ENCODE peak calls at places on chromosomes 1 and 21, in eight cellular contexts. One of them, this sample, is unnamed.
A peak's percentile ranks its signal among the peaks of the same experiment; 100 is the strongest.

GRCh38 chr21:34195365-34195764 is 122.0 kb downstream of the MRPS6 start:
- DNase-seq in GM23248: no peak
- DNase-seq in cardiac muscle cell: no peak
- DNase-seq in mesenchymal stem cell: no peak
- DNase-seq in endodermal cell: peak; percentile 70
- DNase-seq in fibroblast of lung: no peak
- DNase-seq in CD4-positive, CD25-positive, alpha-beta regulatory T cell: no peak
- DNase-seq in psoas muscle: no peak
- DNase-seq in this sample: no peak

GRCh38 chr1:243483084-243483845 is 227.4 kb downstream of the SDCCAG8 start:
- DNase-seq in GM23248: no peak
- DNase-seq in cardiac muscle cell: no peak
- DNase-seq in mesenchymal stem cell: no peak
- DNase-seq in endodermal cell: peak; percentile 85
- DNase-seq in fibroblast of lung: no peak
- DNase-seq in CD4-positive, CD25-positive, alpha-beta regulatory T cell: no peak
- DNase-seq in psoas muscle: no peak
- DNase-seq in this sample: no peak

GRCh38 chr1:223820515-223820858 is 25.3 kb downstream of the TP53BP2 start:
- DNase-seq in GM23248: peak; percentile 34
- DNase-seq in cardiac muscle cell: no peak
- DNase-seq in mesenchymal stem cell: no peak
- DNase-seq in endodermal cell: peak; percentile 55
- DNase-seq in fibroblast of lung: no peak
- DNase-seq in CD4-positive, CD25-positive, alpha-beta regulatory T cell: no peak
- DNase-seq in psoas muscle: no peak
- DNase-seq in this sample: no peak

GRCh38 chr1:184860985-184861754 is 106.5 kb upstream of the EDEM3 start:
- DNase-seq in GM23248: no peak
- DNase-seq in cardiac muscle cell: no peak
- DNase-seq in mesenchymal stem cell: no peak
- DNase-seq in endodermal cell: no peak
- DNase-seq in fibroblast of lung: no peak
- DNase-seq in CD4-positive, CD25-positive, alpha-beta regulatory T cell: no peak
- DNase-seq in psoas muscle: peak; percentile 85
- DNase-seq in this sample: no peak

GRCh38 chr1:107972781-107973180 is 7.8 kb upstream of the VAV3 start:
- DNase-seq in GM23248: no peak
- DNase-seq in cardiac muscle cell: no peak
- DNase-seq in mesenchymal stem cell: no peak
- DNase-seq in endodermal cell: no peak
- DNase-seq in fibroblast of lung: no peak
- DNase-seq in CD4-positive, CD25-positive, alpha-beta regulatory T cell: no peak
- DNase-seq in psoas muscle: no peak
- DNase-seq in this sample: no peak

GRCh38 chr1:17030186-17030585 is 18.5 kb upstream of the ATP13A2 start:
- DNase-seq in GM23248: no peak
- DNase-seq in cardiac muscle cell: no peak
- DNase-seq in mesenchymal stem cell: no peak
- DNase-seq in endodermal cell: peak; percentile 40
- DNase-seq in fibroblast of lung: no peak
- DNase-seq in CD4-positive, CD25-positive, alpha-beta regulatory T cell: no peak
- DNase-seq in psoas muscle: no peak
- DNase-seq in this sample: no peak

GRCh38 chr1:177170756-177171535 is at the start of gene BRINP2:
- DNase-seq in GM23248: peak; percentile 58
- DNase-seq in cardiac muscle cell: peak; percentile 30
- DNase-seq in mesenchymal stem cell: peak; percentile 57
- DNase-seq in endodermal cell: peak; percentile 97
- DNase-seq in fibroblast of lung: peak; percentile 37
- DNase-seq in CD4-positive, CD25-positive, alpha-beta regulatory T cell: no peak
- DNase-seq in psoas muscle: peak; percentile 73
- DNase-seq in this sample: peak; percentile 47

GRCh38 chr1:108747128-108747827 is 804 bp downstream of the STXBP3 start:
- DNase-seq in GM23248: peak; percentile 95
- DNase-seq in cardiac muscle cell: peak; percentile 88
- DNase-seq in mesenchymal stem cell: peak; percentile 94
- DNase-seq in endodermal cell: peak; percentile 88
- DNase-seq in fibroblast of lung: peak; percentile 89
- DNase-seq in CD4-positive, CD25-positive, alpha-beta regulatory T cell: peak; percentile 35
- DNase-seq in psoas muscle: peak; percentile 87
- DNase-seq in this sample: peak; percentile 71

GRCh38 chr1:81920245-81920740 is 119.6 kb downstream of the ADGRL2 start:
- DNase-seq in GM23248: peak; percentile 62
- DNase-seq in cardiac muscle cell: peak; percentile 77
- DNase-seq in mesenchymal stem cell: peak; percentile 86
- DNase-seq in endodermal cell: peak; percentile 85
- DNase-seq in fibroblast of lung: peak; percentile 74
- DNase-seq in CD4-positive, CD25-positive, alpha-beta regulatory T cell: no peak
- DNase-seq in psoas muscle: peak; percentile 56
- DNase-seq in this sample: peak; percentile 16

GRCh38 chr1:17617787-17618557 is 78.5 kb downstream of the ARHGEF10L start:
- DNase-seq in GM23248: peak; percentile 76
- DNase-seq in cardiac muscle cell: no peak
- DNase-seq in mesenchymal stem cell: no peak
- DNase-seq in endodermal cell: no peak
- DNase-seq in fibroblast of lung: peak; percentile 64
- DNase-seq in CD4-positive, CD25-positive, alpha-beta regulatory T cell: no peak
- DNase-seq in psoas muscle: peak; percentile 91
- DNase-seq in this sample: peak; percentile 82

GRCh38 chr1:27292111-27292510 is 29.9 kb upstream of the TMEM222 start:
- DNase-seq in GM23248: peak; percentile 70
- DNase-seq in cardiac muscle cell: no peak
- DNase-seq in mesenchymal stem cell: peak; percentile 22
- DNase-seq in endodermal cell: no peak
- DNase-seq in fibroblast of lung: peak; percentile 40
- DNase-seq in CD4-positive, CD25-positive, alpha-beta regulatory T cell: no peak
- DNase-seq in psoas muscle: no peak
- DNase-seq in this sample: no peak

GRCh38 chr21:44932366-44933181 is 7.3 kb upstream of the SLX9 start:
- DNase-seq in GM23248: peak; percentile 72
- DNase-seq in cardiac muscle cell: peak; percentile 47
- DNase-seq in mesenchymal stem cell: peak; percentile 22
- DNase-seq in endodermal cell: peak; percentile 65
- DNase-seq in fibroblast of lung: no peak
- DNase-seq in CD4-positive, CD25-positive, alpha-beta regulatory T cell: peak; percentile 48
- DNase-seq in psoas muscle: peak; percentile 70
- DNase-seq in this sample: peak; percentile 58

GRCh38 chr1:179924268-179924667 is 30.3 kb upstream of the CEP350 start:
- DNase-seq in GM23248: no peak
- DNase-seq in cardiac muscle cell: no peak
- DNase-seq in mesenchymal stem cell: no peak
- DNase-seq in endodermal cell: no peak
- DNase-seq in fibroblast of lung: no peak
- DNase-seq in CD4-positive, CD25-positive, alpha-beta regulatory T cell: no peak
- DNase-seq in psoas muscle: no peak
- DNase-seq in this sample: no peak

DNA sequence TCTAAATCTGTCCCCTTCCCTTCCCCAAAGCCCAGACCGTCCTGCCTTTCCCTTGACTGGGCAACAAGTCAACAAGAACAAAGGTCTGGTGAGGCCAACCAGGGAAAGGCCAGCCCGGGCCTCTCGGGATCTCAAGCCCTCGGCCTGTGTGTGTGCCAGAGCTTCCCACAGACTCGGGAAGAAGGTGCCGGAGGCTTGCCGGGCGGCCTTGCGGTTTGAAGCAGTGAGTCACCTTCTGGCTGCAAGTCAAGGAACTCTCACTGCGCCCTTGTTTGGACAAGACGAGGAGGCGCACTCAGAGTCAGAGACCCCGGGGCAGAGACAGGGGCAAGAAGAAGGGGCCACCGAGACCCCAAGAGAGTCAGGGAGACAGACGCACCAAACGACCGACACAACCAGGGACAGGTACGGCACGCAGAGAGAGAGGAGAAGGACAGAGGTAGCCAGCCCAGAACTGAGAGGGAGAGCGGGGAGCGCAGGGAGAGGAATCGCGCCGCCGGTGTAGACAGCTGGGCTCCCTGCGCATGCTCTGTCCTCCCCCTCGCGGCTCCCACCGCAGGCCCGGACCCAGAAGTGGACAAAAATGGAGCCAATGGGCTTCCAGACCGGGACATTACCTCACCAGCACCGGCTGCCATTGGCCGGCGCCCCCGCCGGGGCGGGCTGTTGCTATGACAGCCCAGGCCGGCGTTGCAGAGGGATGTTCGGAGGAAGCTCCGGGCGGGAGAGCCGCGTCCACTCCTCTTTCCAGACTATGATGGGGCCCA is 66.6 kb upstream of the LAPTM5 start:
- DNase-seq in GM23248: peak; percentile 99
- DNase-seq in cardiac muscle cell: peak; percentile 100
- DNase-seq in mesenchymal stem cell: peak; percentile 99
- DNase-seq in endodermal cell: peak; percentile 99
- DNase-seq in fibroblast of lung: peak; percentile 99
- DNase-seq in CD4-positive, CD25-positive, alpha-beta regulatory T cell: no peak
- DNase-seq in psoas muscle: peak; percentile 97
- DNase-seq in this sample: peak; percentile 96
- H3K4me3 ChIP-seq in GM23248: peak overlapping the region; percentile 79
- H3K4me3 ChIP-seq in cardiac muscle cell: peak overlapping the region; percentile 20
- H3K4me3 ChIP-seq in mesenchymal stem cell: peak overlapping the region; percentile 42
- H3K4me3 ChIP-seq in endodermal cell: peak overlapping the region; percentile 83
- H3K4me3 ChIP-seq in fibroblast of lung: peak overlapping the region; percentile 68
- H3K4me3 ChIP-seq in CD4-positive, CD25-positive, alpha-beta regulatory T cell: no peak overlapping the region
- H3K4me3 ChIP-seq in psoas muscle: peak overlapping the region; percentile 51
- H3K4me3 ChIP-seq in this sample: peak overlapping the region; percentile 66

GRCh38 chr1:168726719-168727118 is 2.3 kb downstream of the DPT start:
- DNase-seq in GM23248: no peak
- DNase-seq in cardiac muscle cell: no peak
- DNase-seq in mesenchymal stem cell: no peak
- DNase-seq in endodermal cell: no peak
- DNase-seq in fibroblast of lung: no peak
- DNase-seq in CD4-positive, CD25-positive, alpha-beta regulatory T cell: no peak
- DNase-seq in psoas muscle: no peak
- DNase-seq in this sample: no peak
- H3K27ac ChIP-seq in GM23248: no peak overlapping the region
- H3K27ac ChIP-seq in cardiac muscle cell: no peak overlapping the region
- H3K27ac ChIP-seq in mesenchymal stem cell: no peak overlapping the region
- H3K27ac ChIP-seq in endodermal cell: no peak overlapping the region
- H3K27ac ChIP-seq in fibroblast of lung: no peak overlapping the region
- H3K27ac ChIP-seq in CD4-positive, CD25-positive, alpha-beta regulatory T cell: no peak overlapping the region
- H3K27ac ChIP-seq in psoas muscle: no peak overlapping the region
- H3K27ac ChIP-seq in this sample: peak overlapping the region; percentile 44

GRCh38 chr1:193070395-193070753 is 11.0 kb downstream of the RO60 start:
- DNase-seq in GM23248: no peak
- DNase-seq in cardiac muscle cell: no peak
- DNase-seq in mesenchymal stem cell: no peak
- DNase-seq in endodermal cell: no peak
- DNase-seq in fibroblast of lung: no peak
- DNase-seq in CD4-positive, CD25-positive, alpha-beta regulatory T cell: no peak
- DNase-seq in psoas muscle: no peak
- DNase-seq in this sample: no peak

GRCh38 chr1:193070942-193071341 is 11.5 kb downstream of the RO60 start:
- DNase-seq in GM23248: no peak
- DNase-seq in cardiac muscle cell: no peak
- DNase-seq in mesenchymal stem cell: peak; percentile 14
- DNase-seq in endodermal cell: no peak
- DNase-seq in fibroblast of lung: no peak
- DNase-seq in CD4-positive, CD25-positive, alpha-beta regulatory T cell: no peak
- DNase-seq in psoas muscle: no peak
- DNase-seq in this sample: no peak

GRCh38 chr1:193068013-193068412 is 8.6 kb downstream of the RO60 start:
- DNase-seq in GM23248: no peak
- DNase-seq in cardiac muscle cell: no peak
- DNase-seq in mesenchymal stem cell: no peak
- DNase-seq in endodermal cell: no peak
- DNase-seq in fibroblast of lung: no peak
- DNase-seq in CD4-positive, CD25-positive, alpha-beta regulatory T cell: no peak
- DNase-seq in psoas muscle: no peak
- DNase-seq in this sample: no peak

GRCh38 chr1:193066606-193067005 is 7.2 kb downstream of the RO60 start:
- DNase-seq in GM23248: no peak
- DNase-seq in cardiac muscle cell: no peak
- DNase-seq in mesenchymal stem cell: no peak
- DNase-seq in endodermal cell: no peak
- DNase-seq in fibroblast of lung: no peak
- DNase-seq in CD4-positive, CD25-positive, alpha-beta regulatory T cell: no peak
- DNase-seq in psoas muscle: no peak
- DNase-seq in this sample: no peak

DNA sequence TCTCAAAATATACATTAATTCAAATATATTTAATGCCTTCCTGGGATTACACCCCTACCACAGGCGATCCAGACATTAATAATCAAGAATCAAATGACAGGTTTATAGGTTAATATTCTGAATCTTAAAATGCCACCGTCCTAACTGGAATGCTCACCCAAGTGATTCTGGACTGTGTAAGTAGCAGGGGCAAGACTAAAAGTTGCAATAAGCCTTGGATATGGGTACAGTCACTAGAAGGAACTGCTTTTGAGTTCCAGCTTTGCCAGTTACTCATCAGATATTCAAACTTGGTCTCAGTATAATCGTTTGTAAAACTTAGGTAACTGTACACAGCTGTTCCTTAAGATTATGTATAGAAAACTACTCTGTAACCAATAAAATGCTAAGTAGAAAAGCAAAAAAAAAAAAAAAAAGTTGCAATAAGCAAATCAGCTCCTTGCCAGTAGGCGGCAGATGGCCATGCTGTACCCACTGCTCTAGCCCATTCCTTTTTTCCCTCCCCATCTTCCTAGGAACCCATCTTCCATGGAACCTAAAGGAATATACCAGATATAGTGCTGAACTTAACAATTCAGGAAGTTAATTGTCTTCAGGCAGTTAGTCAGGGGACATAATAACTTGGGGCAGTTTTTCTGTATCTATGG is 10.5 kb downstream of the RO60 start:
- DNase-seq in GM23248: peak; percentile 39
- DNase-seq in cardiac muscle cell: peak; percentile 18
- DNase-seq in mesenchymal stem cell: peak; percentile 43
- DNase-seq in endodermal cell: peak; percentile 76
- DNase-seq in fibroblast of lung: no peak
- DNase-seq in CD4-positive, CD25-positive, alpha-beta regulatory T cell: no peak
- DNase-seq in psoas muscle: no peak
- DNase-seq in this sample: no peak
- H3K4me3 ChIP-seq in GM23248: no peak overlapping the region
- H3K4me3 ChIP-seq in cardiac muscle cell: no peak overlapping the region
- H3K4me3 ChIP-seq in mesenchymal stem cell: no peak overlapping the region
- H3K4me3 ChIP-seq in endodermal cell: no peak overlapping the region
- H3K4me3 ChIP-seq in fibroblast of lung: no peak overlapping the region
- H3K4me3 ChIP-seq in CD4-positive, CD25-positive, alpha-beta regulatory T cell: peak overlapping the region; percentile 38
- H3K4me3 ChIP-seq in psoas muscle: no peak overlapping the region
- H3K4me3 ChIP-seq in this sample: no peak overlapping the region

DNA sequence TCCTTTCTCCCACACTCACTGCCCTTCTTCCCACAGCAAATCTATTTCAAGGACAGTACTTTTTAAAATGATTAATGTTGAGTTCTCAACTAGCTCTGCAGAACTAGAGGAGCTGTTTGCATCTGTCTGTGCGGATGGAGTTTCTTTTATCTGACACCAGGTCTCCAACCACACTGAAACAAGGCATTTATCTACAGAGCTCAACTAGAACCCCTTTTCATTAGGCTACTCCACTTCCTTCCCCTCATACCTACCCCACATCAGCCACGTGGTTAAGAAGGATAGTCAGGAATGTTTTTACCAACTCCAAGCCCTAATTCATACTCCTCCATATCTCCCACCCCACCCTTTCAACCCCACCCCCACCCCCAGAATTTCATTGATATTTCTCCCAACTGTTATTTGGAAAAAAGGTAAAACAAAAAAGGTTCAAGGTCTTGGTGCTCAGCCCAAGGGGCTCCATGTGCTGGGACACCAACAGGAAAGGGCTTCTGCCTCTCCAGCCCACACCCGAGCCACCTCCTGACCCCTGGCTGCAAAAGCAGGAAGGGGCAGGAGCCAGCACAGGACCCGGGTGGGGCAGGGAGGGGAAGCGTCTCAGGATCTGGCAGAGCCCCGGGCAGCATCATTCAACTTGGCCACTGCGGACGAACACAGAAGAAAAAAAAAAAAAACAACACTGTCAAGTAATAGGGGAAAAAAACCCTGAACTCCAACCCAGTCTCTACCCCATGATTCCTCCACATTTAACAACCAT is 7.0 kb downstream of the ENSA start:
- DNase-seq in GM23248: no peak
- DNase-seq in cardiac muscle cell: no peak
- DNase-seq in mesenchymal stem cell: no peak
- DNase-seq in endodermal cell: peak; percentile 74
- DNase-seq in fibroblast of lung: no peak
- DNase-seq in CD4-positive, CD25-positive, alpha-beta regulatory T cell: no peak
- DNase-seq in psoas muscle: peak; percentile 71
- DNase-seq in this sample: peak; percentile 59
- H3K27ac ChIP-seq in GM23248: peak overlapping the region; percentile 32
- H3K27ac ChIP-seq in cardiac muscle cell: peak overlapping the region; percentile 58
- H3K27ac ChIP-seq in mesenchymal stem cell: no peak overlapping the region
- H3K27ac ChIP-seq in endodermal cell: no peak overlapping the region
- H3K27ac ChIP-seq in fibroblast of lung: peak overlapping the region; percentile 4
- H3K27ac ChIP-seq in CD4-positive, CD25-positive, alpha-beta regulatory T cell: peak overlapping the region; percentile 53
- H3K27ac ChIP-seq in psoas muscle: peak overlapping the region; percentile 71
- H3K27ac ChIP-seq in this sample: peak overlapping the region; percentile 80

This sample was measured in left ventricle myocardium inferior.